ENCODE peak calls at places on chromosomes 4 and X, in four cellular contexts. One of them, this sample, is unnamed.

GRCh38 chr4:138647433-138647832 is 368.1 kb upstream of the NOCT start:
- DNase-seq in K562: no peak
- DNase-seq in GM12878: no peak
- DNase-seq in HL-60: no peak
- DNase-seq in this sample: no peak

GRCh38 chrX:20454117-20454516 is 187.4 kb upstream of the RPS6KA3 start:
- DNase-seq in K562: no peak
- DNase-seq in GM12878: no peak
- DNase-seq in HL-60: no peak
- DNase-seq in this sample: no peak

GRCh38 chr4:171142639-171143038 is 670.6 kb upstream of the GALNTL6 start:
- DNase-seq in K562: no peak
- DNase-seq in GM12878: no peak
- DNase-seq in HL-60: no peak
- DNase-seq in this sample: no peak

GRCh38 chrX:40807384-40807783 is 72.0 kb upstream of the MED14 start:
- DNase-seq in K562: no peak
- DNase-seq in GM12878: no peak
- DNase-seq in HL-60: no peak
- DNase-seq in this sample: no peak

GRCh38 chr4:87409420-87409939 is 12.9 kb upstream of the NUDT9 start:
- DNase-seq in K562: no peak
- DNase-seq in GM12878: no peak
- DNase-seq in HL-60: no peak
- DNase-seq in this sample: no peak

GRCh38 chr4:73197220-73197619 is 61.4 kb downstream of the ANKRD17 start:
- DNase-seq in K562: no peak
- DNase-seq in GM12878: no peak
- DNase-seq in HL-60: no peak
- DNase-seq in this sample: no peak

GRCh38 chr4:156710571-156711195 is 260.9 kb downstream of the PDGFC start:
- DNase-seq in K562: no peak
- DNase-seq in GM12878: no peak
- DNase-seq in HL-60: no peak
- DNase-seq in this sample: no peak

GRCh38 chr4:2408401-2408958 is 10.0 kb downstream of the ZFYVE28 start:
- DNase-seq in K562: peak
- DNase-seq in GM12878: no peak
- DNase-seq in HL-60: no peak
- DNase-seq in this sample: peak

GRCh38 chr4:21205821-21206531 is 505.7 kb downstream of the PACRGL start:
- DNase-seq in K562: no peak
- DNase-seq in GM12878: no peak
- DNase-seq in HL-60: no peak
- DNase-seq in this sample: no peak

GRCh38 chrX:147733369-147733768 is 178.3 kb upstream of the FMR1 start:
- DNase-seq in K562: no peak
- DNase-seq in GM12878: no peak
- DNase-seq in HL-60: no peak
- DNase-seq in this sample: no peak

GRCh38 chr4:141307241-141307689 is 86.6 kb downstream of the ZNF330 start:
- DNase-seq in K562: peak
- DNase-seq in GM12878: peak
- DNase-seq in HL-60: peak
- DNase-seq in this sample: peak

GRCh38 chr4:56907009-56907408 is 691 bp upstream of the REST start:
- DNase-seq in K562: no peak
- DNase-seq in GM12878: no peak
- DNase-seq in HL-60: no peak
- DNase-seq in this sample: no peak

GRCh38 chrX:56113785-56114436 is 118.2 kb upstream of the KLF8 start:
- DNase-seq in K562: no peak
- DNase-seq in GM12878: no peak
- DNase-seq in HL-60: no peak
- DNase-seq in this sample: no peak

GRCh38 chrX:15816886-15817285 is 26.6 kb downstream of the ZRSR2 start:
- DNase-seq in K562: no peak
- DNase-seq in GM12878: peak
- DNase-seq in HL-60: peak
- DNase-seq in this sample: no peak

GRCh38 chrX:123263246-123263757 is 79.2 kb downstream of the GRIA3 start:
- DNase-seq in K562: no peak
- DNase-seq in GM12878: no peak
- DNase-seq in HL-60: no peak
- DNase-seq in this sample: no peak

GRCh38 chr4:40511017-40511614 is 118.5 kb downstream of the RBM47 start:
- DNase-seq in K562: no peak
- DNase-seq in GM12878: no peak
- DNase-seq in HL-60: no peak
- DNase-seq in this sample: no peak

GRCh38 chrX:134846042-134846441 is 144.7 kb upstream of the SMIM10 start:
- DNase-seq in K562: no peak
- DNase-seq in GM12878: no peak
- DNase-seq in HL-60: no peak
- DNase-seq in this sample: no peak

GRCh38 chr4:151339472-151339871 is 14.1 kb upstream of the SH3D19 start:
- DNase-seq in K562: no peak
- DNase-seq in GM12878: no peak
- DNase-seq in HL-60: no peak
- DNase-seq in this sample: no peak

GRCh38 chrX:143648705-143649104 is 12.8 kb upstream of the SLITRK4 start:
- DNase-seq in K562: no peak
- DNase-seq in GM12878: no peak
- DNase-seq in HL-60: no peak
- DNase-seq in this sample: no peak

GRCh38 chr4:150960818-150961217 is 54.3 kb downstream of the LRBA start:
- DNase-seq in K562: peak
- DNase-seq in GM12878: no peak
- DNase-seq in HL-60: peak
- DNase-seq in this sample: peak

GRCh38 chr4:38654273-38654672 is 9.7 kb upstream of the KLF3 start:
- DNase-seq in K562: no peak
- DNase-seq in GM12878: no peak
- DNase-seq in HL-60: no peak
- DNase-seq in this sample: no peak

GRCh38 chrX:44025611-44026010 is 52.4 kb upstream of the NDP start:
- DNase-seq in K562: no peak
- DNase-seq in GM12878: no peak
- DNase-seq in HL-60: no peak
- DNase-seq in this sample: no peak

GRCh38 chr4:73129319-73129718 is 59.8 kb upstream of the COX18 start:
- DNase-seq in K562: no peak
- DNase-seq in GM12878: no peak
- DNase-seq in HL-60: no peak
- DNase-seq in this sample: no peak

GRCh38 chrX:37785569-37785968 is 5.7 kb downstream of the CYBB start:
- DNase-seq in K562: no peak
- DNase-seq in GM12878: no peak
- DNase-seq in HL-60: no peak
- DNase-seq in this sample: no peak

GRCh38 chr4:95500361-95500760 is 48.4 kb downstream of the UNC5C start:
- DNase-seq in K562: no peak
- DNase-seq in GM12878: no peak
- DNase-seq in HL-60: no peak
- DNase-seq in this sample: no peak

GRCh38 chr4:171117457-171117856 is 695.7 kb upstream of the GALNTL6 start:
- DNase-seq in K562: no peak
- DNase-seq in GM12878: no peak
- DNase-seq in HL-60: no peak
- DNase-seq in this sample: no peak

GRCh38 chr4:6225469-6225868 is 25.1 kb upstream of the JAKMIP1 start:
- DNase-seq in K562: no peak
- DNase-seq in GM12878: no peak
- DNase-seq in HL-60: no peak
- DNase-seq in this sample: no peak

GRCh38 chr4:81746071-81746470 is 274.4 kb upstream of the RASGEF1B start:
- DNase-seq in K562: no peak
- DNase-seq in GM12878: no peak
- DNase-seq in HL-60: no peak
- DNase-seq in this sample: no peak

GRCh38 chr4:81470456-81471327 is 1.0 kb downstream of the RASGEF1B start:
- DNase-seq in K562: peak
- DNase-seq in GM12878: no peak
- DNase-seq in HL-60: no peak
- DNase-seq in this sample: no peak

GRCh38 chrX:102858826-102859627 is 78.0 kb upstream of the RAB40AL start:
- DNase-seq in K562: no peak
- DNase-seq in GM12878: no peak
- DNase-seq in HL-60: no peak
- DNase-seq in this sample: no peak

GRCh38 chr4:88002786-88003185 is 4.6 kb upstream of the PKD2 start:
- DNase-seq in K562: no peak
- DNase-seq in GM12878: no peak
- DNase-seq in HL-60: no peak
- DNase-seq in this sample: no peak

GRCh38 chr4:185470503-185471195 is 884 bp downstream of the CCDC110 start:
- DNase-seq in K562: peak
- DNase-seq in GM12878: no peak
- DNase-seq in HL-60: no peak
- DNase-seq in this sample: no peak

GRCh38 chr4:38673109-38673978 is 9.3 kb downstream of the KLF3 start:
- DNase-seq in K562: peak
- DNase-seq in GM12878: no peak
- DNase-seq in HL-60: no peak
- DNase-seq in this sample: no peak

GRCh38 chr4:61783050-61783449 is 582.9 kb downstream of the ADGRL3 start:
- DNase-seq in K562: no peak
- DNase-seq in GM12878: no peak
- DNase-seq in HL-60: no peak
- DNase-seq in this sample: no peak

GRCh38 chr4:83546796-83547195 is 10.9 kb downstream of the GPAT3 start:
- DNase-seq in K562: no peak
- DNase-seq in GM12878: no peak
- DNase-seq in HL-60: no peak
- DNase-seq in this sample: no peak

GRCh38 chr4:139675651-139676050 is 10.0 kb downstream of the MGST2 start:
- DNase-seq in K562: no peak
- DNase-seq in GM12878: no peak
- DNase-seq in HL-60: peak
- DNase-seq in this sample: no peak

GRCh38 chr4:801436-802124 is 24.3 kb downstream of the CPLX1 start:
- DNase-seq in K562: no peak
- DNase-seq in GM12878: no peak
- DNase-seq in HL-60: no peak
- DNase-seq in this sample: no peak

GRCh38 chrX:83022020-83022419 is 486.1 kb upstream of the POU3F4 start:
- DNase-seq in K562: no peak
- DNase-seq in GM12878: no peak
- DNase-seq in HL-60: no peak
- DNase-seq in this sample: no peak

DNA sequence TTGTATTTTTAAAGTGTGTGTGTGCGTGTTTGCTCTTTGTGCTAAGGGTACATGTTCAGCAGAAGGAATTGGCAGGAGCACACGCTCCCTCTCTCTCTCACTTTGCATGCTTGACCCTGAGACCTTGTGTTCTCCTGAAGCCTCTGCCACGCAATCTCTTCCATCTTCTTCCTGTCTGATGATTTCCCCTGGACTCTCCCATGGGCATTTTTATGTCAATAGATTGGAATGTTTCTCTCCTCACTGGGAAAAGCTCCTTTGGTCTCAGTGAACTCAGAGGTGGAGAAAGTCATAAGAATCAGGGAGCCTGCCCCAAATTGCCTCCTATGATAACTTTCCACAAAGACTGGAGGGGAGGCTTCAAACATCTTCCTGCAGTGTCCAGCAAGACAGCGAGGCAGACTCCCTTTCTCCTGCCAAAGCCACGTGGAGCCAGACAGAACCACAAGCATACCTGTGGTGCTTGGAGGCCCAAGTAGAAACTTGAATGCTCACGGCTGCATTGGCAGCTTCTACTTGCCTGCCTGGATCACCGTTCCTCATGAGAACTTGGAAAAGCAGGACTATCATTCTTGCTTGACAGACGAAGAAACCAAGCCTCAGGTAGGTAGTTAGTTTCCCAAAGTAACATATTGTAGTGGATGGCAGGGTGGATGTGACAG is 216.1 kb upstream of the SFRP2 start:
- DNase-seq in K562: no peak
- DNase-seq in GM12878: no peak
- DNase-seq in HL-60: no peak
- DNase-seq in this sample: no peak
- TF ChIP-seq POLR2AphosphoS5 in K562: no peak
- TF ChIP-seq POLR2AphosphoS5 in GM12878: no peak
- TF ChIP-seq POLR2AphosphoS5 in HL-60: no peak
- TF ChIP-seq POLR2AphosphoS5 in this sample: no peak

GRCh38 chr4:70153937-70154336 is at the start of gene PRR27:
- DNase-seq in K562: no peak
- DNase-seq in GM12878: no peak
- DNase-seq in HL-60: no peak
- DNase-seq in this sample: no peak

GRCh38 chr4:70158576-70158975 is 4.5 kb downstream of the PRR27 start:
- DNase-seq in K562: no peak
- DNase-seq in GM12878: no peak
- DNase-seq in HL-60: no peak
- DNase-seq in this sample: no peak
- TF ChIP-seq SPI1 in K562: no peak
- TF ChIP-seq SPI1 in GM12878: no peak
- TF ChIP-seq SPI1 in HL-60: no peak
- TF ChIP-seq SPI1 in this sample: no peak

GRCh38 chr4:74793757-74794340 is 474 bp downstream of the BTC start:
- DNase-seq in K562: no peak
- DNase-seq in GM12878: no peak
- DNase-seq in HL-60: no peak
- DNase-seq in this sample: peak
- TF ChIP-seq POLR2AphosphoS5 in K562: no peak
- TF ChIP-seq POLR2AphosphoS5 in GM12878: no peak
- TF ChIP-seq POLR2AphosphoS5 in HL-60: no peak
- TF ChIP-seq POLR2AphosphoS5 in this sample: no peak

GRCh38 chr4:15809058-15809457 is 30.9 kb downstream of the CD38 start:
- DNase-seq in K562: no peak
- DNase-seq in GM12878: peak
- DNase-seq in HL-60: no peak
- DNase-seq in this sample: no peak
- TF ChIP-seq SPI1 in K562: no peak
- TF ChIP-seq SPI1 in GM12878: no peak
- TF ChIP-seq SPI1 in HL-60: no peak
- TF ChIP-seq SPI1 in this sample: no peak

DNA sequence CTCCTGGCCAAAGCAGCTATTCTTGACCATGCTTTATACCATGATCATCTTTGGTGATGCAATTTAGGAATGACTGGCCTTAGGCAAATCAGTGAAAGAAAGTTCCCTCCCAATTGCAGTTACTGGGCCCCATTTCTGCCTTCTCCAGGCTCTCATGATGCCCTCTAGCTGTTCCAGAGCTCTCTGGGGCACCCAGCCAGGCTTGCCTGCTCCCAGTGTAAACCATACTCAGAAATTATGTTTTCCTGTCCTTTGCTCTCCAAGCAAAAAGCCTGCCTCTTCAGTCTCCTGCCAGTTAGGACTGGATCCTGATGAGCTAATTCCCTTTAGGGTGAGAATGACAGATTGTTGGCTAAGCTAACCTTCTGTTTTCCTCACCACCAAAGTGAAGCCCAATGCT is 85.3 kb upstream of the RBPJ start:
- DNase-seq in K562: no peak
- DNase-seq in GM12878: no peak
- DNase-seq in HL-60: no peak
- DNase-seq in this sample: no peak
- TF ChIP-seq POLR2AphosphoS5 in K562: no peak
- TF ChIP-seq POLR2AphosphoS5 in GM12878: no peak
- TF ChIP-seq POLR2AphosphoS5 in HL-60: no peak
- TF ChIP-seq POLR2AphosphoS5 in this sample: no peak

GRCh38 chrX:17741123-17741511 is 3.8 kb downstream of the SCML1 start:
- DNase-seq in K562: no peak
- DNase-seq in GM12878: no peak
- DNase-seq in HL-60: no peak
- DNase-seq in this sample: no peak
- TF ChIP-seq SPI1 in K562: no peak
- TF ChIP-seq SPI1 in GM12878: no peak
- TF ChIP-seq SPI1 in HL-60: no peak
- TF ChIP-seq SPI1 in this sample: no peak

This sample was measured in GM12891.